ENCODE peak calls at places on chromosome 15, in five cellular contexts. E is natural killer cell, P is AG04450, T is tibial artery, G is tibial nerve. F is an unnamed sample.

GRCh38 chr15:74175271-74176191 is 2.0 kb downstream of the ISLR start:
- DNase-seq in G (no peak), E (no peak), P (no peak), T (peak), F (no peak)

GRCh38 chr15:73325191-73325980 is 43.4 kb downstream of the HCN4 start:
- DNase-seq in P (no peak), G (no peak), T (peak), E (no peak), F (no peak)

GRCh38 chr15:88529021-88529630 is 17.4 kb downstream of the DET1 start:
- DNase-seq in G (no peak), P (no peak), E (no peak), T (no peak), F (peak)

GRCh38 chr15:73370151-73370550 is 1.4 kb upstream of the HCN4 start:
- DNase-seq in G (no peak), P (no peak), T (no peak), E (no peak), F (no peak)

GRCh38 chr15:66763186-66764066 is 61.4 kb downstream of the SMAD6 start:
- DNase-seq in T (peak), P (no peak), G (peak), E (no peak), F (no peak)

GRCh38 chr15:50774450-50774849 is 8.9 kb upstream of the SPPL2A start:
- DNase-seq in P (no peak), G (no peak), E (no peak), T (no peak), F (no peak)

GRCh38 chr15:35306361-35306981 is 221.4 kb upstream of the NANOGP8 start:
- DNase-seq in P (no peak), T (no peak), E (no peak), G (no peak), F (no peak)

GRCh38 chr15:80593486-80594055 is 101.5 kb upstream of the ABHD17C start:
- DNase-seq in E (no peak), T (peak), G (no peak), P (no peak), F (no peak)

GRCh38 chr15:49815937-49816336 is 195.1 kb downstream of the DTWD1 start:
- DNase-seq in E (no peak), G (no peak), P (no peak), T (no peak), F (peak)

GRCh38 chr15:84631706-84632272 is 22.3 kb downstream of the WDR73 start:
- DNase-seq in P (no peak), E (no peak), G (no peak), T (no peak), F (no peak)

GRCh38 chr15:74006774-74007639 is 12.5 kb downstream of the PML start:
- DNase-seq in T (no peak), P (no peak), G (no peak), E (no peak), F (no peak)

GRCh38 chr15:87224409-87224808 is 1032.1 kb downstream of the NTRK3 start:
- DNase-seq in T (no peak), P (no peak), E (no peak), G (no peak), F (no peak)

GRCh38 chr15:98887976-98888375 is 119.6 kb downstream of the PGPEP1L start:
- DNase-seq in G (no peak), T (no peak), E (no peak), P (no peak), F (no peak)

DNA sequence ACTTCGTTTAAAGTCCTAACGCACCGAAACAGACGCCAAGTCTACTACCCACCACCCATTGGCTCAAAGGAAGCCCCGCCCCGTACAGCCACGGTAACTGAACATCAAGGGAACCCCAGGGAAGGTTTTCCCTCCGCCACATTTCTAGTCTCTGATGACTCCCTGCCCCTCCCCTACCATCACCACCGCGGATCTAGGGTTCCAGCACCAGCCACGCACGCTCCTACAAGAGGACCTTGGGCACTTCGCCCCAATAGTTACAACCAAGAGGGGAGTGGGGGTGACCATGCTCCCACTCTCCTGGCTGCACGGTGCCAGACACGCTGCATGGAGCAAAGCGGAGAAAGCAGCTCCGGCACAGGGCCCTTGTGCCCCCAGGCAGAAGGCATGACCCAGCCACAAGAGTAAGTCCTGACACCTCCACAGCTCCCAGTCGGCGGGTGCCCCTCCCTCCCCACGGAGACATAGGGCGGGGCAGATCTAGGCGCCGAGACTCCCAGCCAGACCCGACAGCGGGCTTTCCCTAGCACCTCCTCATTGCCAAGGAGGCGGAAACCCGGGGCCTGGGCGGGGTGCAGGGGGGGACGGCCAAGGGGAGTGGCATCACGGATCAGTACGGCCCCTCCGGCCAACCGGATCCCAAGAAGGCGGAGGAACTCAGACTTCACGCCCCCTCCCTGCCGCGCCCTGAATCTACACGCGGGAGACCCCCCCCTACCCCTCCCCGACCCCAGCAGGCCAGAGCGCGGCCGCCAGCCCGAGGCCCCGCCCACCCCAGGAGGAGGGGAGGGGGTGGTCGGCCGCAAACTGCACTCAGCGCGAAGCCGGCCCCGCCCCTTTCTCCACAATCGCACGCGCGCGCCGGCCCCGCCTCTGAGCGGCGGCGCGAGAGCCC is 936 bp downstream of the SIN3A start:
- DNase-seq in P (peak), T (peak), G (peak), E (peak), F (peak)
- TF ChIP-seq CTCF in P (no peak), T (no peak), G (peak), E (no peak), F (no peak)

DNA sequence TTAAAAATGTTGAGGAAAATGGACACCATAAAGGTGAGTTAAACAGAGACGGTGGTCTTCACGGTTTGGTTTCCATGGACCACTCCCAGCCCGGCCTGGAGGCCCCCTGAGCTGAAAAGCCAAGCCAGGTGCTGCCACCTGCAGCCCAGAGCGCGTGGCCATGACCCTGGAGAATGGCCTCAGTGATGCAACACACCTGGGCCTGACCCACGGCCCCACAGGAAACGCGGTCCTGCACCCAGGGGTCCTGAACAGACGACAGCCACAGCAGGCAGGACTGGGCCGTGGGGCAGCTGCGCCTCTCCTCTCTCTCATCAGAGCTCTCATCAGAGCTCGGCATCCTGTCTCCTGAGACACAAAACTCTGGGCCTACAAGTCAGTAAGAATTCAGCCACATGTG is 64.1 kb downstream of the NIPA2 start:
- DNase-seq in P (no peak), E (no peak), G (no peak), T (no peak), F (no peak)
- TF ChIP-seq CTCF in P (no peak), E (no peak), G (no peak), T (no peak), F (no peak)

GRCh38 chr15:100926258-100926657 is 7.1 kb downstream of the LRRK1 start:
- DNase-seq in T (no peak), P (no peak), G (no peak), E (no peak), F (no peak)
- TF ChIP-seq CTCF in T (no peak), P (no peak), G (no peak), E (no peak), F (no peak)

DNA sequence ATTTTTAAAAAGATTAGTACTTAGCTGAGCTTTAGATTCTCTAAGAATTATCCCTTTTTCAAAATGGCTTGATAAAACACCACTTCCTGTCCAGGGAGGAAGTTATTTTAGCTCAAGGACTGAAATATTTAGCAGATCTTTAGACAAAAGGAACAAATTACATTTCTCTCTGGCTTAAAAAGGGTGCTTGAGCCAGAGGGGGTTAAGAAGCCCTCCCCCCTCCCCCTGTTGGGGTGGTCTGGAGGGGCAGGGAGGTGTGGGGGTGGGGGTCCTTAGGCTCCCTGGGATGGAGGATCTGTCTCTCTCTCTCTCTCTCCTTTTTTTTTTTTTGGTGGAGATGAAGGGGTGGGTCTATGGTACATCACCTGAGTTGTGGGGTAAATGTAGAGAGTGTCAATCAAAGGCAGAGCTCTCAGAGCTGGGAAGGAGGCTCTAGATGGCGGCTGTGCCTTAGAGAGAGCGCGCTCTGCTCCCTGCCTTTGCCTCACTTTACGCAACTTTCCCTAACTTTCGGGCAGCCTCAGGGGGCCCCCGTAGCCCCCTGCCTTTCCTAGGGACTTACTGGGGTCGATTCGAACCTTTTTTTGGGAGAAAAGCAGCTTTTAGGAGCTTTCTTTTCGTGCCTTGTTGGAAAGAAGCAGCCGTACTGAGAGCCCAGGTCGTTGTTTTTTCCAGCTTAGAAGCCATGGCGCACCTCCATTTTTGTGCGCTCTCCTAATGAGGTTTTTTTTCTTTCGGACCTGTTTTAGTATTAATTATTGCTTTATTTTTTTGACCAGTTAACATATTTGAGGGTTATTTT is at the start of gene CHD2:
- DNase-seq in P (peak), E (peak), G (no peak), T (peak), F (peak)
- TF ChIP-seq CTCF in P (no peak), E (no peak), G (no peak), T (no peak), F (no peak)

DNA sequence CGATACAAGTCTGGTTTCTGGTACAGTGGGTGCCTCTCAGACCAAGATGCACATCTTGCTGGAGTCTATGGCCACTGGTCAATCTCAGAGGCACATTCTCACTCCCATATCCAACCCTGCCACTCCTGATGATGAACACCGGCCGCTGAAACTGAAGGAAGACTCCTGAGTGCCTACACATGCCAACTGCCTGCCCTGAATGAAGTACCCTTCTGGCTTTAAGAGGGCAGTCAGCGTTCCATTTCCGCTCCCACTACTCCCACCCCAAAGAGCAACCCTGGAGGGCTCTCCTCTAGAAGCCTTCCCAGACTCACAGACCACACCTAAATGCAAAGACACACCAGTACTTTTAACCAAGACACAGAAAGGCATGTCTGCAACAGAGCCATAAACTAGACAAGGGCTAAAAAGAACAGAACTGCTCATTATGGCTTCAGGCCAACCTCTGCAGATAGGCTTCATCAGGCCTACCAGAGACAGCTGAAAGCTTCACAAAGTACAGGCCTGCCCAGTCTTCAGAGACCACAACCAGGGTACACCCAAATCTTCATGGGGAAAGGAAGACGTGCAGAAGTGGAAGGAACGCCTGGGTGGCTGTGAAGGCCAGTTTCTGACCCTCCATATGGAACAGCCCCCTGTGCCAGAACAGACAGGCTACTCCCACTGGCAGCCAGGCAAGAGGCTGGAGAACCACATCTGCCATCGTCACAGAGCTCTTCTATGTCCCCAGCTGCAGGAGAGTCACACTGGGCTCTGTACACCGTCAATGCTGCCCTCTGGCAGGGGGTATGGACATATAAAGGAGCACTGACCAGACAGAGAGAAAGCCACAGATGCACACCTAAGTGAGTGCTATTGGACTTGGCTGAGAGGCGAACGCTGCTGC is 14.2 kb downstream of the ANP32A start:
- DNase-seq in G (no peak), T (no peak), P (no peak), E (no peak), F (no peak)
- TF ChIP-seq CTCF in G (no peak), T (no peak), P (no peak), E (no peak), F (no peak)

GRCh38 chr15:25268166-25268565 is 170.7 kb downstream of the UBE3A start:
- DNase-seq in P (no peak), E (no peak), T (no peak), G (no peak), F (no peak)
- TF ChIP-seq CTCF in P (no peak), E (no peak), T (no peak), G (no peak), F (no peak)

GRCh38 chr15:85772668-85773067 is 22.1 kb downstream of the KLHL25 start:
- DNase-seq in E (no peak), T (no peak), P (no peak), G (no peak), F (no peak)
- TF ChIP-seq CTCF in E (no peak), T (no peak), P (no peak), G (no peak), F (no peak)

DNA sequence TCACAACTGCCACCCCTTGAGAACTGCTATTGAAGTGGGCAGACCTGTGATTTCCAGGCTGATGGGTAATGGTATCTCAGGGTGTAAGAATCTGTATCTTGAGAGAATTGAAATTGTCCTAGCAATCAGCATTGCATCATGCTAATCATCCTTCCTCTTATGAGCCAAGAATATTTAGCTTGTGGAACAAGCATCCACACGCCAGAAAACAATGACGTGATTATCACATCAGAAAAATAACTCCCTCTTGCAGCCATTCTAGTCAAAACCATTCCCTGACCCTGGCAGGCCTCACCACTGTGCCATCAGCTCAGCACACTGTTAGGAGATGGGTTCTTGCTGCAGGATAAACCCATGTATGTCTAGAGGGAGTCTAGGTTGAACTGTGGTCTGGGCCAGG is 6.7 kb downstream of the BCL2L10 start:
- DNase-seq in E (no peak), P (no peak), G (no peak), T (no peak), F (no peak)
- TF ChIP-seq CTCF in E (no peak), P (no peak), G (no peak), T (no peak), F (no peak)

GRCh38 chr15:51780636-51781035 is 29.2 kb downstream of the TMOD2 start:
- DNase-seq in T (no peak), P (no peak), G (no peak), E (no peak), F (no peak)

GRCh38 chr15:51781506-51781905 is 30.1 kb downstream of the TMOD2 start:
- DNase-seq in E (no peak), P (no peak), T (no peak), G (no peak), F (no peak)

GRCh38 chr15:51783967-51784366 is 32.6 kb downstream of the TMOD2 start:
- DNase-seq in T (no peak), G (no peak), P (no peak), E (no peak), F (no peak)

GRCh38 chr15:51776952-51777574 is 25.7 kb downstream of the TMOD2 start:
- DNase-seq in T (no peak), G (peak), E (peak), P (peak), F (peak)

GRCh38 chr15:51782357-51782896 is 31.0 kb downstream of the TMOD2 start:
- DNase-seq in P (no peak), E (no peak), T (no peak), G (no peak), F (no peak)
- TF ChIP-seq CTCF in P (peak), E (peak), T (no peak), G (no peak), F (peak)

F was measured in AG09319.